ENCODE peak calls at places on chromosomes 6 and 20, in six cellular contexts. K is activated naive CD4-positive, alpha-beta T cell treated with Interleukin-2 at 50 U/mL for 16 hours; D is activated CD8-positive, alpha-beta memory T cell treated with anti-CD3 and anti-CD28 coated beads, Interleukin-2, amount 10 ng/mL, durations not matched to agents 7 days and 5 days; Q is stimulated activated CD8-positive, alpha-beta memory T cell treated with anti-CD3 and anti-CD28 coated beads, Interleukin-15, amount 100 ng/mL, for 1 hour; L is CD4-positive, alpha-beta T cell; Y is stimulated activated CD4-positive, alpha-beta T cell treated with anti-CD3 and anti-CD28 coated beads, TNF-alpha, amount 100 ng/mL, for 24 hours. H is an unnamed sample.

GRCh38 chr6:29747688-29748250 is 24.5 kb downstream of the HLA-F start:
- DNase-seq in K (no peak), D (no peak), Q (no peak), L (no peak), Y (no peak), H (no peak)

GRCh38 chr6:15352229-15352628 is 106.4 kb downstream of the JARID2 start:
- DNase-seq in K (no peak), D (no peak), Q (no peak), L (no peak), Y (no peak), H (no peak)

GRCh38 chr20:20037960-20038359 is 14.3 kb downstream of the CRNKL1 start:
- DNase-seq in K (no peak), D (no peak), Q (no peak), L (no peak), Y (no peak), H (no peak)

GRCh38 chr6:101666256-101666655 is 272.7 kb downstream of the GRIK2 start:
- DNase-seq in K (no peak), D (no peak), Q (no peak), L (no peak), Y (no peak), H (no peak)

GRCh38 chr6:35190306-35190705 is 23.4 kb upstream of the SCUBE3 start:
- DNase-seq in K (no peak), D (no peak), Q (no peak), L (no peak), Y (no peak), H (no peak)

GRCh38 chr20:11459090-11459877 is 458.4 kb upstream of the BTBD3 start:
- DNase-seq in K (no peak), D (no peak), Q (no peak), L (no peak), Y (no peak), H (no peak)

GRCh38 chr6:84026721-84027164 is 6.8 kb upstream of the MRAP2 start:
- DNase-seq in K (no peak), D (no peak), Q (no peak), L (no peak), Y (no peak), H (no peak)

GRCh38 chr6:38110407-38111025 is 291.0 kb downstream of the ZFAND3 start:
- DNase-seq in K (no peak), D (no peak), Q (no peak), L (no peak), Y (no peak), H (no peak)

GRCh38 chr6:42021847-42022754 is 28.2 kb upstream of the TAF8 start:
- DNase-seq in K (peak), D (peak), Q (peak), L (peak), Y (peak), H (no peak)

GRCh38 chr6:110357298-110357695 is 852 bp downstream of the METTL24 start:
- DNase-seq in K (no peak), D (no peak), Q (no peak), L (no peak), Y (no peak), H (no peak)

GRCh38 chr6:111926731-111927302 is 53.6 kb upstream of the FYN start:
- DNase-seq in K (no peak), D (no peak), Q (no peak), L (no peak), Y (no peak), H (no peak)

GRCh38 chr20:57678340-57678739 is 31.5 kb downstream of the PMEPA1 start:
- DNase-seq in K (no peak), D (no peak), Q (no peak), L (no peak), Y (no peak), H (no peak)

GRCh38 chr6:4281341-4282293 is 146.2 kb upstream of the ECI2 start:
- DNase-seq in K (no peak), D (no peak), Q (no peak), L (no peak), Y (peak), H (no peak)

H was measured in vagina.